ENCODE peak calls at places on chromosome X, in four cellular contexts. S is IMR-90, F is HCT116, I is GM12878. U is an unnamed sample.

GRCh38 chrX:153671589-153672530 is 1.8 kb downstream of the PNCK start:
- DNase-seq in S (no peak), F (no peak), I (no peak), U (no peak)

GRCh38 chrX:71871367-71871766 is 39.3 kb upstream of the NHSL2 start:
- DNase-seq in S (peak), F (no peak), I (no peak), U (no peak)

GRCh38 chrX:130770615-130771014 is 132.4 kb downstream of the ENOX2 start:
- DNase-seq in S (peak), F (peak), I (no peak), U (peak)

GRCh38 chrX:10350991-10351390 is 194.2 kb downstream of the CLCN4 start:
- DNase-seq in S (peak), F (no peak), I (no peak), U (no peak)

GRCh38 chrX:148854351-148854750 is 353.9 kb downstream of the AFF2 start:
- DNase-seq in S (no peak), F (no peak), I (no peak), U (no peak)

GRCh38 chrX:129540068-129540653 is at the start of gene OCRL:
- DNase-seq in S (peak), F (peak), I (no peak), U (peak)

GRCh38 chrX:79375340-79375739 is 8.2 kb upstream of the ITM2A start:
- DNase-seq in S (no peak), F (no peak), I (no peak), U (no peak)

GRCh38 chrX:72216973-72217372 is 21.9 kb downstream of the ERCC6L start:
- DNase-seq in S (no peak), F (no peak), I (no peak), U (no peak)

GRCh38 chrX:74458738-74459137 is 37.4 kb downstream of the SLC16A2 start:
- DNase-seq in S (peak), F (no peak), I (no peak), U (peak)

GRCh38 chrX:68647156-68647957 is at the start of gene STARD8:
- DNase-seq in S (peak), F (peak), I (no peak), U (peak)

GRCh38 chrX:40154853-40155616 is 57.3 kb upstream of the BCOR start:
- DNase-seq in S (peak), F (no peak), I (no peak), U (peak)

GRCh38 chrX:2497961-2498780 is 2.6 kb downstream of the DHRSX start:
- DNase-seq in S (peak), F (no peak), I (no peak), U (peak)

GRCh38 chrX:39894626-39895025 is 203.1 kb downstream of the BCOR start:
- DNase-seq in S (no peak), F (no peak), I (no peak), U (no peak)

GRCh38 chrX:87900320-87900908 is 382.8 kb downstream of the KLHL4 start:
- DNase-seq in S (no peak), F (no peak), I (peak), U (no peak)

GRCh38 chrX:114626323-114626722 is 42.4 kb downstream of the HTR2C start:
- DNase-seq in S (peak), F (no peak), I (no peak), U (peak)

GRCh38 chrX:106898462-106898861 is 4.7 kb downstream of the RIPPLY1 start:
- DNase-seq in S (peak), F (no peak), I (peak), U (peak)

GRCh38 chrX:71543316-71543715 is 10.4 kb downstream of the OGT start:
- DNase-seq in S (peak), F (no peak), I (no peak), U (peak)

GRCh38 chrX:55336176-55336575 is 71.5 kb upstream of the PAGE3 start:
- DNase-seq in S (no peak), F (no peak), I (no peak), U (no peak)

GRCh38 chrX:77617206-77617605 is 168.8 kb downstream of the ATRX start:
- DNase-seq in S (no peak), F (no peak), I (no peak), U (no peak)

GRCh38 chrX:136725446-136726104 is 55.2 kb downstream of the ARHGEF6 start:
- DNase-seq in S (peak), F (no peak), I (no peak), U (peak)

GRCh38 chrX:121172703-121173102 is 125.3 kb downstream of the GLUD2 start:
- DNase-seq in S (no peak), F (no peak), I (no peak), U (no peak)

GRCh38 chrX:131332331-131332730 is 43.2 kb upstream of the IGSF1 start:
- DNase-seq in S (no peak), F (no peak), I (no peak), U (no peak)

GRCh38 chrX:2710496-2710895 is 19.4 kb downstream of the CD99 start:
- DNase-seq in S (no peak), F (no peak), I (no peak), U (no peak)

GRCh38 chrX:15343075-15343476 is 7.8 kb upstream of the PIGA start:
- DNase-seq in S (peak), F (no peak), I (no peak), U (no peak)

GRCh38 chrX:139058831-139059495 is 347.4 kb upstream of the FGF13 start:
- DNase-seq in S (no peak), F (no peak), I (no peak), U (no peak)

GRCh38 chrX:83008415-83008814 is 499.7 kb upstream of the POU3F4 start:
- DNase-seq in S (no peak), F (no peak), I (no peak), U (no peak)

GRCh38 chrX:108666101-108666500 is 70.3 kb downstream of the IRS4 start:
- DNase-seq in S (no peak), F (no peak), I (no peak), U (no peak)

GRCh38 chrX:80335062-80335830 is 85.0 kb upstream of the TENT5D start:
- DNase-seq in S (no peak), F (no peak), I (no peak), U (no peak)

GRCh38 chrX:14801136-14801535 is 71.7 kb downstream of the FANCB start:
- DNase-seq in S (peak), F (no peak), I (no peak), U (no peak)

GRCh38 chrX:24876782-24877315 is 138.9 kb downstream of the ARX start:
- DNase-seq in S (no peak), F (no peak), I (no peak), U (no peak)

GRCh38 chrX:143648705-143649104 is 12.8 kb upstream of the SLITRK4 start:
- DNase-seq in S (no peak), F (no peak), I (no peak), U (no peak)

GRCh38 chrX:70254063-70254400 is 6.0 kb downstream of the P2RY4 start:
- DNase-seq in S (no peak), F (peak), I (no peak), U (no peak)

GRCh38 chrX:9286234-9286633 is 178.6 kb upstream of the TBL1X start:
- DNase-seq in S (no peak), F (no peak), I (no peak), U (no peak)

GRCh38 chrX:71164071-71164470 is 19.4 kb downstream of the NLGN3 start:
- DNase-seq in S (no peak), F (no peak), I (no peak), U (no peak)

GRCh38 chrX:132219343-132219768 is at the start of gene RAP2C:
- DNase-seq in S (peak), F (peak), I (no peak), U (peak)

GRCh38 chrX:46447384-46447783 is 97.8 kb downstream of the ZNF674 start:
- DNase-seq in S (peak), F (no peak), I (no peak), U (peak)

GRCh38 chrX:29407357-29407756 is 808.0 kb upstream of the MAGEB2 start:
- DNase-seq in S (no peak), F (no peak), I (no peak), U (no peak)

DNA sequence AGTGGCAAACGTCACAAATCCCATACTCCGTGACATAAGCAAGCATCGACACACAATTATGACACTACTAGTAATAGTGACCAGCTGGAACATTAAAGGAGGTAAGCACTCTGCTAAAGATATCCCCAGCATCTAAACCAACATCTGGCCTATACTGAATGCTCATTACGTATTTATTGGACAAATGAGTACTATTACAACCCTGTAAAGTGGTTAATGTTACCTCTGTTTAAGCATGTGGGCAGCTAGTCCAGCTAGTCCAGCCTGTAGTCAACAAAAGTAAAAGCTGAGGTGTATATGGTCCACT is 419 bp upstream of the RPGR start:
- DNase-seq in S (no peak), F (no peak), I (no peak), U (no peak)
- H3K9ac ChIP-seq in S (no peak), F (peak), I (no peak), U (no peak)

GRCh38 chrX:151180400-151180799 is 4.0 kb downstream of the GPR50 start:
- DNase-seq in S (no peak), F (no peak), I (no peak), U (no peak)

GRCh38 chrX:151176351-151176750 is at the start of gene GPR50:
- DNase-seq in S (no peak), F (no peak), I (no peak), U (no peak)

GRCh38 chrX:151181088-151181487 is 4.7 kb downstream of the GPR50 start:
- DNase-seq in S (no peak), F (no peak), I (no peak), U (no peak)

GRCh38 chrX:151177141-151178027 is 1.0 kb downstream of the GPR50 start:
- DNase-seq in S (no peak), F (no peak), I (no peak), U (peak)

GRCh38 chrX:151178746-151179145 is 2.4 kb downstream of the GPR50 start:
- DNase-seq in S (no peak), F (no peak), I (no peak), U (no peak)
- H3K4me2 ChIP-seq in S (no peak), F (no peak), I (no peak), U (no peak)

DNA sequence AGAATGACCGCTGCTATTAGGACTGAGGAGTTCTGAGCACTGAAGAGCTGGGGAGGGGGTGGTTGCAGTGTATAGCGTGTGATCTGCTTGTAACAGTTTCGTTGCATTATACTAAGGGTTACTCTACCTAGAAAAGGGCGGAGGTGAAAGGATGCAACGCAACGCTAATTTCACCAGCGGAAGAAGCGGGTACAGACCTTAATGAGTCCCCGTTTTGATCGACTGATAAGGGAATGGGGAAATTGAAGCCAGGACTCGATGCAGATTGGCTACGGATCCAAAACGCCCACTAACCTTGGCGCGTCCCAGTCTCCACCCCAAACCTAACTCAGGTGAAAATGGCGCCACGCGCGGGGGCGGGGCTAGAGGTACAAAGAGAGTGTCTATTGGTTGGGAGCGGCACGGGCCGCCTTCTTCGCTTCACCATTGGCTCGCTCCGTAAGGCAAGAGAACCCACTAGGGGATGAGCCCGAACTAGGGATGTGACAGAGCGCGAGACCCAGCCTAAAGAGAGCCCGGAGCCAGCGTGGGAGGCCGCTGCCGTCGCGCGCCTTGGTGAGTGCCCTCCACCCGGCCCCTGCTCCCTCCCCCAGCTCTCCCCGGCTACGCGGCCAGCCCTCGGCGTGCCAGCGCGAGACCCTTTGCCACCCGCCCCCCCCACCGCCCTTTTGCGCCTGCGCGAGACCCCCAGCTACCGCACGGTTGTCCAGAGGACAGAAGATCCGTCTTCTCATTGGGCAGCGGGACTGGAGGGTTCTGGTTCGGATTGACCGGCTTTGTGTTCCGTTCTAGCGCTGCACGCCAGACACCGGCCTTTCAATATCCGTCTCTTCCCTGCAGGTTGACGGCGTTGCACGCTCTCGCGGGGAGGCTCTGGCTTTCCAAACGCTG is at the start of gene EBP:
- DNase-seq in S (peak), F (peak), I (peak), U (peak)
- TF ChIP-seq POLR2A in S (peak), F (no peak), I (peak), U (peak)

DNA sequence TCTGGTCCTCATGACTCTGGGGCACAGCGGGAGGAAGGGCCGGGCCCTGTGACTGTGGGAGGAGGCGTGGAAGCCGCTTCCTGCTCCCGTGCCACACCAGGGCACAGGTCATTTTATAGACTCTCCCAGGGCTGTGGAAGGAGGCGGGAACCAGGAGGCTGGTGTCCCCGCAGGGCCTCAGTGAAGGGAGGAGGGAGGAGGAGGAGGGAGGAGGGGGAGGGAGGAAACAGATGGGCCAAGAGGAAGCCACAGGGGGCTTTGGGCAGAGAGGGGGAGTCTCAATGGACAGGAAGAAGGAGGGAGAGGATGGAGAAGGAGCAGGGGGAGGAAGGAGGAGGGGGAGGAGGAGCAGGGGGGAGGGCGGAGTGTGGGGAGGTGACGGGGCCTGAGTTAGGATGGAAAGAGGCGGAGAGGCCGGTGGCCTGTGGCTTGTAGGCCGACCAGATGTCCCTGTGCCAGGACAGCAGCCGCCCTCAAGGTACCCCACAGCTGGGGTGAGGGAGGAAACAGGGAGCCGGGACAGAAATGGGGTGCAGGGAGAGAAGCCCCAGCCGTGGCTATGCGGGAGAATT is 6.2 kb upstream of the PLCXD1 start:
- DNase-seq in S (no peak), F (no peak), I (no peak), U (no peak)
- H3K9ac ChIP-seq in S (no peak), F (no peak), I (no peak), U (no peak)

DNA sequence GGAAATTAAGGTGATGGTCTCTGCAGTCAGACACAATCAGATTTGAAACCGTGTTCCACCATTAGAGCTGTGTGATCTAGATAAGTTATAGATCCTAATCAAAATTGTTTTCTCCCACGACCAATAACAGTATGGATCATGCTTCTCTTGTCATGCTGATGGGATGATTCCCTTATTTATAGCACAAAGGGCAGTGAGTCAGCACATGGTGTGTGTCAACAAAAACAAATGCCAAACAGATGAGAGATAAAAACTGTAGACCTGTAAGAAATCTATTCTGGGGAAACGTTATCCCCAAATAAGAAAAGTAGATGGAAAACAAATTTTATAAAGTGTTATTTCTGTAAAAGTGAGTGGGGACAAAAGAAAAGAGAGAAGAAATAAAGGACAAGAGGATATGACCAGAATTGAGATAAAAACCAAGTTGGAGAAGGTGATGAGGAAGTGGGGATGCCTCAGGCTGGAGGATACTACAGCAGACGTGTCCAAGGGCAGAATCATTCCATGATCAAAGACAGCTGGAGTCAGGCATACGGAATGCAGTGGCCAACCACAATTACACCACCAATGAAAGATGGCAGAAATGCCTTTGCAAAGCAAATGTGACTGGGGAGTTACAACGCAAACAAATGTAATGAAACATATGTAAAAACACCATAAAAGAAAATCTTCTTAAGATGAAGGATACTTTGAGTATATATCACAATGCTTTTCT is 377.8 kb upstream of the PRKX start:
- DNase-seq in S (no peak), F (no peak), I (no peak), U (no peak)
- H3K4me2 ChIP-seq in S (no peak), F (no peak), I (no peak), U (no peak)

U was measured in endothelial cell of umbilical vein.